ENCODE peak calls at places on chromosomes 13 and 19, in ten cellular contexts. D, O, A, Z, J, I, F, M, V and P are unnamed samples.

GRCh38 chr19:694481-695349 is 537 bp downstream of the PRSS57 start:
- DNase-seq in D (no peak), O (no peak), A (no peak), Z (no peak), J (no peak), I (no peak), F (no peak), M (no peak), V (no peak), P (no peak)

GRCh38 chr13:39612023-39612637 is 9.1 kb upstream of the LHFPL6 start:
- DNase-seq in D (peak), O (no peak), A (peak), Z (peak), J (peak), I (peak), F (peak), M (peak), V (peak), P (peak)

GRCh38 chr19:34500656-34501120 is 19.1 kb downstream of the WTIP start:
- DNase-seq in D (no peak), O (no peak), A (no peak), Z (no peak), J (no peak), I (no peak), F (no peak), M (no peak), V (no peak), P (no peak)

GRCh38 chr13:21067794-21068193 is 6.4 kb upstream of the LATS2 start:
- DNase-seq in D (no peak), O (no peak), A (no peak), Z (no peak), J (no peak), I (no peak), F (no peak), M (no peak), V (no peak), P (no peak)

GRCh38 chr13:36212789-36213188 is 1.6 kb downstream of the SOHLH2 start:
- DNase-seq in D (no peak), O (no peak), A (no peak), Z (no peak), J (no peak), I (no peak), F (no peak), M (no peak), V (no peak), P (no peak)

GRCh38 chr19:45091031-45091918 is 1.7 kb upstream of the PPP1R37 start:
- DNase-seq in D (peak), O (peak), A (peak), Z (peak), J (peak), I (peak), F (peak), M (peak), V (peak), P (peak)

GRCh38 chr19:19444694-19445155 is 39.2 kb downstream of the GATAD2A start:
- DNase-seq in D (no peak), O (no peak), A (no peak), Z (no peak), J (peak), I (peak), F (no peak), M (no peak), V (no peak), P (no peak)

GRCh38 chr19:50509366-50509765 is 1.6 kb downstream of the JOSD2 start:
- DNase-seq in D (no peak), O (no peak), A (no peak), Z (no peak), J (no peak), I (no peak), F (no peak), M (no peak), V (no peak), P (no peak)

GRCh38 chr19:4816388-4817165 is 14.9 kb downstream of the TICAM1 start:
- DNase-seq in D (no peak), O (no peak), A (no peak), Z (no peak), J (no peak), I (no peak), F (no peak), M (no peak), V (no peak), P (no peak)

GRCh38 chr19:2524840-2525723 is 49.2 kb downstream of the GADD45B start:
- DNase-seq in D (no peak), O (no peak), A (no peak), Z (no peak), J (peak), I (peak), F (no peak), M (no peak), V (peak), P (peak)

GRCh38 chr13:25733061-25733491 is 318.7 kb downstream of the SHISA2 start:
- DNase-seq in D (no peak), O (no peak), A (no peak), Z (no peak), J (no peak), I (peak), F (no peak), M (no peak), V (no peak), P (peak)

GRCh38 chr19:2215281-2215751 is 20.8 kb downstream of the PLEKHJ1 start:
- DNase-seq in D (no peak), O (no peak), A (no peak), Z (no peak), J (no peak), I (peak), F (no peak), M (peak), V (peak), P (no peak)

GRCh38 chr19:46621191-46622117 is 3.4 kb downstream of the PTGIR start:
- DNase-seq in D (no peak), O (no peak), A (no peak), Z (no peak), J (no peak), I (no peak), F (no peak), M (no peak), V (no peak), P (no peak)